ENCODE peak calls at places on chromosomes 5 and 9, in nine cellular contexts. P, Q, U, M, H, I, N, G and X are unnamed samples.

GRCh38 chr5:50658243-50658642 is 8.2 kb upstream of the PARP8 start:
- DNase-seq in H (no peak), P (no peak), U (no peak), G (no peak), M (no peak), I (no peak), N (no peak), Q (no peak), X (no peak)

GRCh38 chr9:72933730-72934665 is 18.9 kb downstream of the ALDH1A1 start:
- DNase-seq in P (no peak), G (no peak), H (no peak), N (no peak), M (no peak), U (no peak), I (no peak), Q (no peak), X (no peak)

GRCh38 chr9:128636556-128637530 is 19.8 kb downstream of the DYNC2I2 start:
- DNase-seq in Q (no peak), G (no peak), N (no peak), I (peak), P (no peak), H (no peak), U (no peak), M (no peak), X (peak)

GRCh38 chr5:87393331-87393730 is 19.4 kb downstream of the CCNH start:
- DNase-seq in M (no peak), G (no peak), H (no peak), P (no peak), Q (no peak), N (no peak), U (no peak), I (no peak), X (no peak)

GRCh38 chr9:127903557-127904475 is 4.4 kb upstream of the ST6GALNAC6 start:
- DNase-seq in Q (no peak), G (no peak), H (peak), U (peak), P (no peak), M (no peak), N (peak), I (peak), X (peak)

GRCh38 chr5:158701406-158702177 is 398.1 kb downstream of the EBF1 start:
- DNase-seq in H (no peak), U (no peak), M (no peak), P (no peak), G (no peak), Q (no peak), N (no peak), I (no peak), X (no peak)

GRCh38 chr5:62460578-62460983 is 48.0 kb downstream of the IPO11 start:
- DNase-seq in M (no peak), U (no peak), G (no peak), H (no peak), P (no peak), Q (no peak), N (no peak), I (no peak), X (no peak)

GRCh38 chr9:34454571-34455065 is 3.8 kb downstream of the FAM219A start:
- DNase-seq in U (no peak), N (no peak), Q (no peak), G (peak), I (no peak), H (no peak), M (no peak), P (no peak), X (no peak)

GRCh38 chr5:138573949-138574670 is 1.1 kb downstream of the HSPA9 start:
- DNase-seq in Q (no peak), H (no peak), N (no peak), U (no peak), I (no peak), G (no peak), P (no peak), M (no peak), X (no peak)

GRCh38 chr5:149962040-149962439 is 1.5 kb downstream of the SLC26A2 start:
- DNase-seq in H (no peak), P (no peak), M (no peak), Q (no peak), N (no peak), I (no peak), U (no peak), G (no peak), X (no peak)

GRCh38 chr5:94793113-94793815 is 174.8 kb downstream of the SLF1 start:
- DNase-seq in Q (no peak), H (no peak), G (no peak), N (no peak), P (no peak), I (no peak), U (no peak), M (no peak), X (no peak)

GRCh38 chr5:17157916-17158529 is 59.4 kb upstream of the BASP1 start:
- DNase-seq in N (no peak), M (no peak), H (peak), U (no peak), G (no peak), Q (no peak), I (no peak), P (no peak), X (no peak)

GRCh38 chr5:121833631-121834420 is 17.9 kb upstream of the FTMT start:
- DNase-seq in M (no peak), U (no peak), I (no peak), N (no peak), P (no peak), G (no peak), Q (no peak), H (no peak), X (no peak)

GRCh38 chr5:89265511-89266169 is 382.7 kb upstream of the MEF2C start:
- DNase-seq in H (no peak), N (no peak), G (no peak), M (no peak), Q (no peak), U (no peak), P (no peak), I (no peak), X (no peak)

GRCh38 chr5:139982975-139983240 is 60.2 kb downstream of the NRG2 start:
- DNase-seq in P (no peak), M (no peak), N (no peak), H (no peak), U (no peak), I (no peak), Q (no peak), G (no peak), X (no peak)

GRCh38 chr9:106420511-106420944 is 442.4 kb upstream of the ZNF462 start:
- DNase-seq in N (no peak), U (no peak), H (no peak), I (no peak), P (no peak), Q (no peak), M (no peak), G (no peak), X (no peak)

GRCh38 chr9:131482343-131483006 is 20.2 kb upstream of the POMT1 start:
- DNase-seq in I (no peak), H (no peak), U (no peak), N (no peak), G (no peak), Q (no peak), P (no peak), M (no peak), X (no peak)

GRCh38 chr5:42131081-42131480 is 206.0 kb downstream of the FBXO4 start:
- DNase-seq in Q (no peak), H (no peak), G (no peak), M (no peak), P (no peak), N (no peak), I (no peak), U (no peak), X (no peak)

GRCh38 chr9:16469184-16469583 is 401.3 kb downstream of the BNC2 start:
- DNase-seq in I (no peak), U (no peak), M (no peak), H (no peak), P (no peak), N (no peak), G (no peak), Q (no peak), X (no peak)

GRCh38 chr9:120868339-120868675 is 8.7 kb downstream of the PHF19 start:
- DNase-seq in G (no peak), M (no peak), U (no peak), H (no peak), I (no peak), N (no peak), P (no peak), Q (no peak), X (no peak)

GRCh38 chr9:15824310-15824709 is 271.5 kb downstream of the CCDC171 start:
- DNase-seq in U (no peak), Q (no peak), P (no peak), N (no peak), M (no peak), H (no peak), G (peak), I (no peak), X (no peak)

GRCh38 chr5:161400583-161400982 is 145.9 kb downstream of the GABRB2 start:
- DNase-seq in P (no peak), I (no peak), U (no peak), H (no peak), M (no peak), Q (no peak), N (no peak), G (no peak), X (no peak)

GRCh38 chr5:149240354-149240998 is 31.2 kb upstream of the AFAP1L1 start:
- DNase-seq in M (no peak), H (peak), Q (no peak), G (no peak), N (peak), U (peak), I (peak), P (no peak), X (peak)

GRCh38 chr9:2816476-2817141 is 27.3 kb downstream of the PUM3 start:
- DNase-seq in N (no peak), H (no peak), P (no peak), I (no peak), G (no peak), M (no peak), Q (no peak), U (peak), X (no peak)

GRCh38 chr5:14142856-14143508 is at the start of gene TRIO:
- DNase-seq in M (no peak), H (peak), P (peak), I (peak), N (peak), Q (peak), G (peak), U (peak), X (peak)
- TF ChIP-seq POLR2A in M (peak), H (peak), P (peak), I (no peak), N (no peak), Q (peak), G (peak), U (peak), X (peak)

GRCh38 chr5:52822437-52822836 is 34.7 kb downstream of the ITGA1 start:
- DNase-seq in M (no peak), N (no peak), H (no peak), Q (peak), I (peak), U (peak), G (no peak), P (no peak), X (peak)
- H3K27ac ChIP-seq in M (peak), N (peak), H (peak), Q (peak), I (peak), U (peak), G (no peak), P (no peak), X (peak)

GRCh38 chr9:134276463-134277245 is 49.6 kb upstream of the RXRA start:
- DNase-seq in G (no peak), N (no peak), H (no peak), I (no peak), Q (no peak), M (no peak), P (no peak), U (no peak), X (no peak)

GRCh38 chr9:134271338-134272301 is 54.6 kb upstream of the RXRA start:
- DNase-seq in U (no peak), P (no peak), I (no peak), Q (no peak), H (no peak), M (no peak), G (no peak), N (no peak), X (no peak)

GRCh38 chr9:134275379-134275778 is 50.9 kb upstream of the RXRA start:
- DNase-seq in G (no peak), M (no peak), H (no peak), Q (no peak), P (peak), U (no peak), N (no peak), I (no peak), X (no peak)

GRCh38 chr9:134272302-134273023 is 53.8 kb upstream of the RXRA start:
- DNase-seq in U (no peak), Q (no peak), P (no peak), H (no peak), M (no peak), N (no peak), I (no peak), G (no peak), X (no peak)

GRCh38 chr9:134273647-134274046 is 52.6 kb upstream of the RXRA start:
- DNase-seq in U (no peak), H (no peak), Q (no peak), G (no peak), N (no peak), P (no peak), M (no peak), I (no peak), X (no peak)
- H3K4me3 ChIP-seq in U (no peak), H (no peak), Q (no peak), G (no peak), N (no peak), P (no peak), M (no peak), I (no peak), X (no peak)

DNA sequence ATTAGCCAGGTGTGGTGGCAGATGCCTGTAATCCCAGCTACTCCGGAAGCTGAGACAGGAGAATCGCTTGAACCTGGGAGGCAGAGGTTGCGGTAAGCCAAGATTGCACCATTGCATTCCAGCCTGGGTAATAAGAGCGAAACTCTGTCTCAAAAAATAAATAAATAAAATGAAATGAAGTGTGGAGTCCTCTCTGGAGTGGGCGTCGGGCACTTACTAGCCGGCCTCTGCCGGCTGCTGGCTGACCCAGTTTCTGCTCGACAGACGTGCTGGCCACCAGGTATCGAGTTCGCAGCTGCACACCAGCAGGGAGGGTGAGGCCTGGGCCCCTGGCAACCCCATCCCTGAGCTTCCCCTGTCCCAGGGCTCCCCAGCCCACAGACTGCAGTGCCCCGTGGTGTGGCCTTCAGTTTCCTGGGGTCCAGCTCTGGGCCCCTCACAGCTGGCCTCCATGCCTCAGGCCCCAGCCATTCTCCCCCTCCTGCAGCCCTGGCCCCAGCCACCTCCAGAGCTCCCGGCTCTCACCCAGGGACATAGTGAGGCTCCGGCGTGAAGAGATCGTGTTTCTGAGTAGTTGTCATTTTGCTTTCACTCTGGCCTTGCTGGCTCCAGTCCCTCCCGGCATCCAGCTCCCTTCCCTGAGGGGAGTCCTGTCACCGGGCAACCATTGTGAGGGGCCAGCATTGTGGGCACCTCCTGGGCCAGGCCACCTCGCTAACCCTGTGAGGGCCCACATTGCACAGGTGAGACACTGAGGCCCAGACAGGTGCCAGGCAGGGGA is 3.8 kb upstream of the STPG3 start:
- DNase-seq in U (no peak), P (no peak), H (no peak), M (no peak), I (no peak), N (no peak), Q (no peak), G (no peak), X (no peak)
- TF ChIP-seq POLR2A in U (no peak), P (no peak), H (no peak), M (no peak), I (no peak), N (no peak), Q (no peak), G (no peak), X (no peak)